ENCODE peak calls at places on chromosomes 13 and 19, in four cellular contexts. I is iPS-NIHi11, G is SK-N-SH, E is NCI-H187. K is an unnamed sample.

GRCh38 chr19:15144046-15144646 is 36.9 kb downstream of the SYDE1 start:
- DNase-seq in I (no peak), G (no peak), E (no peak), K (no peak)

GRCh38 chr19:927044-927706 is 1.3 kb downstream of the ARID3A start:
- DNase-seq in I (peak), G (peak), E (no peak), K (no peak)

GRCh38 chr19:46015080-46015960 is 7.5 kb downstream of the PGLYRP1 start:
- DNase-seq in I (peak), G (peak), E (peak), K (no peak)

GRCh38 chr19:29927944-29928669 is 13.9 kb upstream of the URI1 start:
- DNase-seq in I (peak), G (no peak), E (no peak), K (no peak)

GRCh38 chr19:43504426-43505185 is at the start of gene PHLDB3:
- DNase-seq in I (peak), G (peak), E (no peak), K (no peak)

GRCh38 chr13:36907801-36908200 is 12.2 kb downstream of the SMAD9 start:
- DNase-seq in I (no peak), G (no peak), E (no peak), K (no peak)

GRCh38 chr19:6023085-6023682 is 45.2 kb upstream of the RANBP3 start:
- DNase-seq in I (no peak), G (peak), E (no peak), K (no peak)

GRCh38 chr19:19554074-19555023 is 16.3 kb downstream of the CILP2 start:
- DNase-seq in I (peak), G (peak), E (no peak), K (no peak)

GRCh38 chr19:42068361-42068755 is 1.6 kb downstream of the GRIK5 start:
- DNase-seq in I (no peak), G (no peak), E (no peak), K (no peak)

GRCh38 chr19:50790898-50791562 is 815 bp downstream of the ACP4 start:
- DNase-seq in I (no peak), G (no peak), E (no peak), K (no peak)

GRCh38 chr19:46926201-46927071 is 65.6 kb downstream of the ARHGAP35 start:
- DNase-seq in I (no peak), G (no peak), E (no peak), K (no peak)

GRCh38 chr13:67466569-67466968 is 236.4 kb upstream of the PCDH9 start:
- DNase-seq in I (no peak), G (no peak), E (no peak), K (no peak)

GRCh38 chr19:1063030-1063908 is 3.7 kb upstream of the ARHGAP45 start:
- DNase-seq in I (no peak), G (peak), E (no peak), K (no peak)

GRCh38 chr19:45087531-45087930 is 5.4 kb upstream of the PPP1R37 start:
- DNase-seq in I (no peak), G (no peak), E (no peak), K (no peak)

GRCh38 chr13:43684947-43685725 is 101.6 kb downstream of the ENOX1 start:
- DNase-seq in I (no peak), G (no peak), E (no peak), K (no peak)

GRCh38 chr13:43516401-43516826 is 270.4 kb downstream of the ENOX1 start:
- DNase-seq in I (no peak), G (no peak), E (no peak), K (peak)

GRCh38 chr19:16476401-16476800 is 4.6 kb upstream of the EPS15L1 start:
- DNase-seq in I (no peak), G (no peak), E (no peak), K (no peak)

GRCh38 chr13:99281811-99282263 is 23.7 kb upstream of the GPR18 start:
- DNase-seq in I (no peak), G (no peak), E (no peak), K (no peak)

GRCh38 chr19:53621885-53622710 is 9.7 kb upstream of the DPRX start:
- DNase-seq in I (no peak), G (no peak), E (no peak), K (no peak)

GRCh38 chr19:33227870-33228599 is 2.4 kb upstream of the SLC7A10 start:
- DNase-seq in I (no peak), G (no peak), E (no peak), K (no peak)

GRCh38 chr13:46354143-46355087 is 32.6 kb downstream of the RUBCNL start:
- DNase-seq in I (no peak), G (no peak), E (no peak), K (no peak)

GRCh38 chr19:39237200-39238184 is 7.3 kb downstream of the IFNL3 start:
- DNase-seq in I (peak), G (no peak), E (no peak), K (no peak)

GRCh38 chr13:28548872-28549271 is 53.9 kb upstream of the FLT1 start:
- DNase-seq in I (peak), G (no peak), E (no peak), K (no peak)

GRCh38 chr13:55298201-55298600 is 1842.5 kb upstream of the PRR20A start:
- DNase-seq in I (peak), G (no peak), E (no peak), K (no peak)

GRCh38 chr19:1746401-1747284 is 6.7 kb upstream of the ONECUT3 start:
- DNase-seq in I (no peak), G (no peak), E (no peak), K (no peak)

GRCh38 chr19:3189702-3190469 is 4.2 kb downstream of the NCLN start:
- DNase-seq in I (no peak), G (no peak), E (no peak), K (no peak)

GRCh38 chr13:33973194-33973593 is 155.2 kb downstream of the RFC3 start:
- DNase-seq in I (no peak), G (no peak), E (no peak), K (no peak)

GRCh38 chr19:29714371-29714952 is 599 bp downstream of the C19orf12 start:
- DNase-seq in I (no peak), G (no peak), E (no peak), K (no peak)

GRCh38 chr13:46288570-46289259 is 77.0 kb downstream of the LRRC63 start:
- DNase-seq in I (peak), G (peak), E (peak), K (peak)

K was measured in NCI-H524 treated with DMSO at 0.1 percent for 48 hours.